ENCODE peak calls at places on chromosomes 2 and 18, in nine cellular contexts. V is coronary artery; A is AG08396; U is left ventricle myocardium inferior; I is GM19239; R is CD8-positive, alpha-beta memory T cell; M is dorsolateral prefrontal cortex; E is left cardiac atrium; L is T-cell. J is an unnamed sample.

GRCh38 chr2:21175895-21176646 is 52.3 kb downstream of the TDRD15 start:
- DNase-seq in V (no peak), A (no peak), U (no peak), I (no peak), R (no peak), M (no peak), E (no peak), L (no peak), J (no peak)

GRCh38 chr18:64254399-64255093 is 105.7 kb upstream of the LINC00305 start:
- DNase-seq in V (no peak), A (no peak), U (no peak), I (no peak), R (no peak), M (no peak), E (no peak), L (no peak), J (no peak)

GRCh38 chr2:101675512-101675911 is 22.0 kb upstream of the MAP4K4 start:
- DNase-seq in V (no peak), A (no peak), U (no peak), I (no peak), R (no peak), M (no peak), E (no peak), L (no peak), J (no peak)

GRCh38 chr2:23594079-23594494 is 209.1 kb downstream of the KLHL29 start:
- DNase-seq in V (no peak), A (no peak), U (no peak), I (no peak), R (no peak), M (no peak), E (no peak), L (no peak), J (no peak)

GRCh38 chr2:57141269-57141668 is 905.3 kb upstream of the VRK2 start:
- DNase-seq in V (no peak), A (no peak), U (no peak), I (no peak), R (no peak), M (no peak), E (no peak), L (no peak), J (no peak)

GRCh38 chr2:33307659-33308311 is 168.7 kb upstream of the RASGRP3 start:
- DNase-seq in V (no peak), A (no peak), U (no peak), I (no peak), R (no peak), M (no peak), E (no peak), L (no peak), J (no peak)

GRCh38 chr2:225074366-225074765 is 32.1 kb upstream of the DOCK10 start:
- DNase-seq in V (no peak), A (no peak), U (no peak), I (no peak), R (no peak), M (no peak), E (no peak), L (no peak), J (no peak)

GRCh38 chr2:236282406-236282805 is 18.2 kb upstream of the ASB18 start:
- DNase-seq in V (no peak), A (no peak), U (no peak), I (no peak), R (no peak), M (no peak), E (no peak), L (no peak), J (no peak)

GRCh38 chr2:223598994-223599645 is 3.0 kb downstream of the SCG2 start:
- DNase-seq in V (no peak), A (peak), U (no peak), I (no peak), R (no peak), M (no peak), E (no peak), L (no peak), J (peak)

GRCh38 chr2:99205491-99205890 is 24.5 kb downstream of the MRPL30 start:
- DNase-seq in V (no peak), A (no peak), U (no peak), I (no peak), R (no peak), M (no peak), E (no peak), L (no peak), J (no peak)